ENCODE peak calls at places on chromosome 13, in six cellular contexts. One of them, this sample, is unnamed.

GRCh38 chr13:101453784-101454201 is 1.3 kb downstream of the ITGBL1 start:
- DNase-seq in CD4-positive, alpha-beta T cell: no peak
- DNase-seq in endothelial cell: peak; percentile 18
- DNase-seq in GM12865: peak; percentile 5
- DNase-seq in neural crest cell: no peak
- DNase-seq in HFF-Myc: no peak
- DNase-seq in this sample: no peak

GRCh38 chr13:43127827-43128226 is 104.4 kb downstream of the DNAJC15 start:
- DNase-seq in CD4-positive, alpha-beta T cell: no peak
- DNase-seq in endothelial cell: no peak
- DNase-seq in GM12865: peak; percentile 31
- DNase-seq in neural crest cell: no peak
- DNase-seq in HFF-Myc: no peak
- DNase-seq in this sample: no peak

GRCh38 chr13:35787937-35788336 is 311.4 kb upstream of the MAB21L1 start:
- DNase-seq in CD4-positive, alpha-beta T cell: no peak
- DNase-seq in endothelial cell: no peak
- DNase-seq in GM12865: no peak
- DNase-seq in neural crest cell: no peak
- DNase-seq in HFF-Myc: no peak
- DNase-seq in this sample: no peak

GRCh38 chr13:74465279-74465678 is 331.1 kb upstream of the KLF12 start:
- DNase-seq in CD4-positive, alpha-beta T cell: no peak
- DNase-seq in endothelial cell: no peak
- DNase-seq in GM12865: no peak
- DNase-seq in neural crest cell: no peak
- DNase-seq in HFF-Myc: no peak
- DNase-seq in this sample: no peak

GRCh38 chr13:102392810-102393209 is 9.0 kb downstream of the FGF14 start:
- DNase-seq in CD4-positive, alpha-beta T cell: no peak
- DNase-seq in endothelial cell: no peak
- DNase-seq in GM12865: no peak
- DNase-seq in neural crest cell: no peak
- DNase-seq in HFF-Myc: no peak
- DNase-seq in this sample: no peak

GRCh38 chr13:91454666-91455065 is 56.2 kb downstream of the GPC5 start:
- DNase-seq in CD4-positive, alpha-beta T cell: no peak
- DNase-seq in endothelial cell: no peak
- DNase-seq in GM12865: no peak
- DNase-seq in neural crest cell: no peak
- DNase-seq in HFF-Myc: no peak
- DNase-seq in this sample: no peak

GRCh38 chr13:43664700-43665191 is 122.0 kb downstream of the ENOX1 start:
- DNase-seq in CD4-positive, alpha-beta T cell: no peak
- DNase-seq in endothelial cell: no peak
- DNase-seq in GM12865: peak; percentile 26
- DNase-seq in neural crest cell: no peak
- DNase-seq in HFF-Myc: peak; percentile 12
- DNase-seq in this sample: no peak

GRCh38 chr13:78610381-78610883 is 7.1 kb upstream of the POU4F1 start:
- DNase-seq in CD4-positive, alpha-beta T cell: no peak
- DNase-seq in endothelial cell: no peak
- DNase-seq in GM12865: no peak
- DNase-seq in neural crest cell: no peak
- DNase-seq in HFF-Myc: no peak
- DNase-seq in this sample: no peak

GRCh38 chr13:27920677-27921420 is 1.0 kb downstream of the PDX1 start:
- DNase-seq in CD4-positive, alpha-beta T cell: no peak
- DNase-seq in endothelial cell: peak; percentile 53
- DNase-seq in GM12865: no peak
- DNase-seq in neural crest cell: no peak
- DNase-seq in HFF-Myc: no peak
- DNase-seq in this sample: no peak

GRCh38 chr13:99909836-99910619 is 61.5 kb downstream of the ZIC5 start:
- DNase-seq in CD4-positive, alpha-beta T cell: no peak
- DNase-seq in endothelial cell: no peak
- DNase-seq in GM12865: no peak
- DNase-seq in neural crest cell: no peak
- DNase-seq in HFF-Myc: no peak
- DNase-seq in this sample: no peak

GRCh38 chr13:22173605-22174004 is 502.7 kb downstream of the FGF9 start:
- DNase-seq in CD4-positive, alpha-beta T cell: no peak
- DNase-seq in endothelial cell: no peak
- DNase-seq in GM12865: no peak
- DNase-seq in neural crest cell: no peak
- DNase-seq in HFF-Myc: no peak
- DNase-seq in this sample: no peak

GRCh38 chr13:35760678-35761308 is 284.3 kb upstream of the MAB21L1 start:
- DNase-seq in CD4-positive, alpha-beta T cell: no peak
- DNase-seq in endothelial cell: no peak
- DNase-seq in GM12865: no peak
- DNase-seq in neural crest cell: no peak
- DNase-seq in HFF-Myc: no peak
- DNase-seq in this sample: no peak

GRCh38 chr13:113845723-113846638 is 17.9 kb downstream of the GAS6 start:
- DNase-seq in CD4-positive, alpha-beta T cell: no peak
- DNase-seq in endothelial cell: no peak
- DNase-seq in GM12865: no peak
- DNase-seq in neural crest cell: no peak
- DNase-seq in HFF-Myc: no peak
- DNase-seq in this sample: peak; percentile 69

GRCh38 chr13:111516712-111517640 is 196.5 kb downstream of the TEX29 start:
- DNase-seq in CD4-positive, alpha-beta T cell: no peak
- DNase-seq in endothelial cell: no peak
- DNase-seq in GM12865: no peak
- DNase-seq in neural crest cell: no peak
- DNase-seq in HFF-Myc: no peak
- DNase-seq in this sample: peak; percentile 84

GRCh38 chr13:77981191-77981925 is 62.7 kb upstream of the EDNRB start:
- DNase-seq in CD4-positive, alpha-beta T cell: no peak
- DNase-seq in endothelial cell: no peak
- DNase-seq in GM12865: no peak
- DNase-seq in neural crest cell: no peak
- DNase-seq in HFF-Myc: no peak
- DNase-seq in this sample: no peak

DNA sequence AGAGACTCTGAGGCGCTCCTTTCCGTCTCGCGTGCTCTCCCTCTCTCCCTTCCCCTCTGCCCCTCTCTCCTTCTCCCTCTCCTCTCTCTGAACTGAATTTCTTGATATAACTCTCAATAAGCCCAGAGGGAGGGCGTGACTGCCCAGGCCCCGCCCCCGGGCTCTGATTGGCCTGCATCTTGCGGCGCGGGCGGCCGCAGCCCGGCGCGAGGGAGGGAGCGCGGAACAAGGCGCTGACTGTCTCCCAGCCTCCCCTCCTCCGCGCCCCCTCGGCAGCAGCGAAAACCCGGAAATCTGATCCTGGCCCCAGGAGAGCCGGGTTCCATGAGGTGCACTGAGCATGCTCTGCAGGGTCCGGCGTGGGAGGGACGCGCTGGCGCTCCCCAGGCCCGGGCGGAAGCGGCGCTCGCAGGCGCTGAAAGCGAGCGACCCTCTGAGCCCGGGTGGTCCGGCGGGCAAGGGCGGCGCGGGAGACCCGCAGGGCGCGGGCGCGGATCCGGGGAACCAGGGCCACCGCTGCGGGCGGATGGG is at the start of gene PCDH9:
- DNase-seq in CD4-positive, alpha-beta T cell: peak; percentile 76
- DNase-seq in endothelial cell: peak; percentile 98
- DNase-seq in GM12865: peak; percentile 90
- DNase-seq in neural crest cell: peak; percentile 94
- DNase-seq in HFF-Myc: peak; percentile 75
- DNase-seq in this sample: peak; percentile 98
- TF ChIP-seq CTCF in CD4-positive, alpha-beta T cell: no peak
- TF ChIP-seq CTCF in endothelial cell: no peak
- TF ChIP-seq CTCF in GM12865: no peak
- TF ChIP-seq CTCF in neural crest cell: no peak
- TF ChIP-seq CTCF in HFF-Myc: no peak
- TF ChIP-seq CTCF in this sample: no peak

GRCh38 chr13:33657274-33657673 is 160.7 kb upstream of the RFC3 start:
- DNase-seq in CD4-positive, alpha-beta T cell: no peak
- DNase-seq in endothelial cell: no peak
- DNase-seq in GM12865: no peak
- DNase-seq in neural crest cell: no peak
- DNase-seq in HFF-Myc: no peak
- DNase-seq in this sample: no peak

GRCh38 chr13:33665776-33666175 is 152.2 kb upstream of the RFC3 start:
- DNase-seq in CD4-positive, alpha-beta T cell: no peak
- DNase-seq in endothelial cell: no peak
- DNase-seq in GM12865: no peak
- DNase-seq in neural crest cell: no peak
- DNase-seq in HFF-Myc: no peak
- DNase-seq in this sample: no peak

GRCh38 chr13:33662392-33662791 is 155.6 kb upstream of the RFC3 start:
- DNase-seq in CD4-positive, alpha-beta T cell: no peak
- DNase-seq in endothelial cell: no peak
- DNase-seq in GM12865: no peak
- DNase-seq in neural crest cell: no peak
- DNase-seq in HFF-Myc: no peak
- DNase-seq in this sample: no peak

DNA sequence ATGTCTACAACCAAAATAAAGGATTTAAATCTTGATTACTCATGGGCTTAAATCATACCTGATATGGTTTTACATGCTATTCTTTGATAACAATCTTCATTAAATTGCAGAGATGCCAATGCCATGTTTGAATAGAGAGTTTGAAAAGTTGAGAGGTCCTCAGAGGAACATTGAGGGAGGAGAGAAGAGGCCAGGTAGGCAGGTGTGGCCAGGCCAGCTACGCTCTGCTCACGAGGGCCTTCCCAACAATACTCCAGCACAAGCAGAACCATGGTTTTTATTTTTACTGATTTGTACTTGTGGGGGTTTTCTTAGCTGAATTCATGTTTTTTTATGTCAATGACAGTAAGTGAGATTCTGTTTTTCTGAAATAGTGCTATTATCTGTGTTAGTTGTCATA is 158.1 kb upstream of the RFC3 start:
- DNase-seq in CD4-positive, alpha-beta T cell: no peak
- DNase-seq in endothelial cell: no peak
- DNase-seq in GM12865: no peak
- DNase-seq in neural crest cell: no peak
- DNase-seq in HFF-Myc: no peak
- DNase-seq in this sample: no peak
- TF ChIP-seq CTCF in CD4-positive, alpha-beta T cell: no peak
- TF ChIP-seq CTCF in endothelial cell: no peak
- TF ChIP-seq CTCF in GM12865: no peak
- TF ChIP-seq CTCF in neural crest cell: no peak
- TF ChIP-seq CTCF in HFF-Myc: no peak
- TF ChIP-seq CTCF in this sample: no peak

GRCh38 chr13:94609196-94609595 is 7.5 kb downstream of the GPR180 start:
- DNase-seq in CD4-positive, alpha-beta T cell: no peak
- DNase-seq in endothelial cell: no peak
- DNase-seq in GM12865: no peak
- DNase-seq in neural crest cell: no peak
- DNase-seq in HFF-Myc: no peak
- DNase-seq in this sample: no peak

GRCh38 chr13:94608586-94608985 is 6.9 kb downstream of the GPR180 start:
- DNase-seq in CD4-positive, alpha-beta T cell: no peak
- DNase-seq in endothelial cell: no peak
- DNase-seq in GM12865: no peak
- DNase-seq in neural crest cell: no peak
- DNase-seq in HFF-Myc: no peak
- DNase-seq in this sample: no peak

GRCh38 chr13:94607939-94608338 is 6.3 kb downstream of the GPR180 start:
- DNase-seq in CD4-positive, alpha-beta T cell: no peak
- DNase-seq in endothelial cell: no peak
- DNase-seq in GM12865: no peak
- DNase-seq in neural crest cell: no peak
- DNase-seq in HFF-Myc: no peak
- DNase-seq in this sample: no peak

GRCh38 chr13:94610475-94610874 is 8.8 kb downstream of the GPR180 start:
- DNase-seq in CD4-positive, alpha-beta T cell: no peak
- DNase-seq in endothelial cell: no peak
- DNase-seq in GM12865: no peak
- DNase-seq in neural crest cell: no peak
- DNase-seq in HFF-Myc: no peak
- DNase-seq in this sample: no peak

GRCh38 chr13:94607056-94607455 is 5.4 kb downstream of the GPR180 start:
- DNase-seq in CD4-positive, alpha-beta T cell: no peak
- DNase-seq in endothelial cell: no peak
- DNase-seq in GM12865: no peak
- DNase-seq in neural crest cell: no peak
- DNase-seq in HFF-Myc: no peak
- DNase-seq in this sample: no peak
- TF ChIP-seq CTCF in CD4-positive, alpha-beta T cell: no peak
- TF ChIP-seq CTCF in endothelial cell: no peak
- TF ChIP-seq CTCF in GM12865: no peak
- TF ChIP-seq CTCF in neural crest cell: no peak
- TF ChIP-seq CTCF in HFF-Myc: no peak
- TF ChIP-seq CTCF in this sample: no peak

GRCh38 chr13:33466262-33466661 is 180.7 kb upstream of the STARD13 start:
- DNase-seq in CD4-positive, alpha-beta T cell: no peak
- DNase-seq in endothelial cell: no peak
- DNase-seq in GM12865: no peak
- DNase-seq in neural crest cell: no peak
- DNase-seq in HFF-Myc: no peak
- DNase-seq in this sample: no peak
- TF ChIP-seq CTCF in CD4-positive, alpha-beta T cell: no peak
- TF ChIP-seq CTCF in endothelial cell: no peak
- TF ChIP-seq CTCF in GM12865: no peak
- TF ChIP-seq CTCF in neural crest cell: peak; percentile 30
- TF ChIP-seq CTCF in HFF-Myc: no peak
- TF ChIP-seq CTCF in this sample: peak; percentile 64

GRCh38 chr13:41599619-41600018 is 142.3 kb downstream of the RGCC start:
- DNase-seq in CD4-positive, alpha-beta T cell: no peak
- DNase-seq in endothelial cell: no peak
- DNase-seq in GM12865: no peak
- DNase-seq in neural crest cell: no peak
- DNase-seq in HFF-Myc: no peak
- DNase-seq in this sample: no peak

GRCh38 chr13:41595298-41595697 is 137.9 kb downstream of the RGCC start:
- DNase-seq in CD4-positive, alpha-beta T cell: no peak
- DNase-seq in endothelial cell: no peak
- DNase-seq in GM12865: no peak
- DNase-seq in neural crest cell: no peak
- DNase-seq in HFF-Myc: no peak
- DNase-seq in this sample: no peak

GRCh38 chr13:41597348-41598041 is 140.1 kb downstream of the RGCC start:
- DNase-seq in CD4-positive, alpha-beta T cell: no peak
- DNase-seq in endothelial cell: no peak
- DNase-seq in GM12865: no peak
- DNase-seq in neural crest cell: no peak
- DNase-seq in HFF-Myc: no peak
- DNase-seq in this sample: no peak

GRCh38 chr13:41590643-41591042 is 133.3 kb downstream of the RGCC start:
- DNase-seq in CD4-positive, alpha-beta T cell: no peak
- DNase-seq in endothelial cell: no peak
- DNase-seq in GM12865: no peak
- DNase-seq in neural crest cell: no peak
- DNase-seq in HFF-Myc: no peak
- DNase-seq in this sample: no peak

GRCh38 chr13:41596190-41596589 is 138.8 kb downstream of the RGCC start:
- DNase-seq in CD4-positive, alpha-beta T cell: no peak
- DNase-seq in endothelial cell: no peak
- DNase-seq in GM12865: no peak
- DNase-seq in neural crest cell: no peak
- DNase-seq in HFF-Myc: no peak
- DNase-seq in this sample: no peak
- TF ChIP-seq CTCF in CD4-positive, alpha-beta T cell: no peak
- TF ChIP-seq CTCF in endothelial cell: no peak
- TF ChIP-seq CTCF in GM12865: no peak
- TF ChIP-seq CTCF in neural crest cell: no peak
- TF ChIP-seq CTCF in HFF-Myc: peak; percentile 27
- TF ChIP-seq CTCF in this sample: peak; percentile 54

This sample was measured in chondrocyte.